ENCODE peak calls at places on chromosome 15, in four cellular contexts. C is K562, I is WTC11, G is HepG2. T is an unnamed sample.
A peak's percentile ranks its signal among the peaks of the same experiment; 100 is the strongest.

GRCh38 chr15:68616397-68616796 is 37.6 kb downstream of the CORO2B start:
- DNase-seq in G (no peak), C (no peak), I (no peak), T (no peak)

GRCh38 chr15:77440378-77440999 is 19.8 kb downstream of the HMG20A start:
- DNase-seq in I (no peak), C (no peak), G (no peak), T (no peak)

GRCh38 chr15:47570451-47570850 is 146.9 kb upstream of the SEMA6D start:
- DNase-seq in I (no peak), C (no peak), G (no peak), T (no peak)

GRCh38 chr15:71639531-71639930 is 170.8 kb upstream of the NR2E3 start:
- DNase-seq in G (no peak), I (no peak), C (no peak), T (no peak)

GRCh38 chr15:58401991-58402649 is 29.7 kb upstream of the LIPC start:
- DNase-seq in G (no peak), I (no peak), C (no peak), T (no peak)

GRCh38 chr15:82159922-82160321 is 102.6 kb downstream of the EFL1 start:
- DNase-seq in G (no peak), C (no peak), I (no peak), T (no peak)

GRCh38 chr15:36877796-36878744 is 222.3 kb downstream of the MEIS2 start:
- DNase-seq in I (no peak), C (no peak), G (no peak), T (no peak)

GRCh38 chr15:99755692-99756409 is 22.6 kb upstream of the LYSMD4 start:
- DNase-seq in I (peak; percentile 28), G (peak; percentile 74), C (peak; percentile 60), T (peak; percentile 76)

GRCh38 chr15:45863881-45864580 is 229.2 kb downstream of the SQOR start:
- DNase-seq in C (no peak), G (no peak), I (no peak), T (no peak)

GRCh38 chr15:79007066-79007465 is 62.2 kb upstream of the CTSH start:
- DNase-seq in C (peak; percentile 79), I (peak; percentile 86), G (peak; percentile 75), T (peak; percentile 47)

GRCh38 chr15:25763206-25763880 is 99.8 kb downstream of the ATP10A start:
- DNase-seq in I (no peak), G (no peak), C (no peak), T (no peak)

GRCh38 chr15:67937153-67937761 is 97.4 kb upstream of the RNU6-1 start:
- DNase-seq in I (no peak), C (peak; percentile 38), G (no peak), T (no peak)

GRCh38 chr15:66581972-66582537 is 16.3 kb upstream of the LCTL start:
- DNase-seq in C (peak; percentile 26), G (peak; percentile 62), I (no peak), T (no peak)

GRCh38 chr15:101173233-101174119 is 78.4 kb downstream of the CHSY1 start:
- DNase-seq in C (no peak), I (no peak), G (no peak), T (no peak)

DNA sequence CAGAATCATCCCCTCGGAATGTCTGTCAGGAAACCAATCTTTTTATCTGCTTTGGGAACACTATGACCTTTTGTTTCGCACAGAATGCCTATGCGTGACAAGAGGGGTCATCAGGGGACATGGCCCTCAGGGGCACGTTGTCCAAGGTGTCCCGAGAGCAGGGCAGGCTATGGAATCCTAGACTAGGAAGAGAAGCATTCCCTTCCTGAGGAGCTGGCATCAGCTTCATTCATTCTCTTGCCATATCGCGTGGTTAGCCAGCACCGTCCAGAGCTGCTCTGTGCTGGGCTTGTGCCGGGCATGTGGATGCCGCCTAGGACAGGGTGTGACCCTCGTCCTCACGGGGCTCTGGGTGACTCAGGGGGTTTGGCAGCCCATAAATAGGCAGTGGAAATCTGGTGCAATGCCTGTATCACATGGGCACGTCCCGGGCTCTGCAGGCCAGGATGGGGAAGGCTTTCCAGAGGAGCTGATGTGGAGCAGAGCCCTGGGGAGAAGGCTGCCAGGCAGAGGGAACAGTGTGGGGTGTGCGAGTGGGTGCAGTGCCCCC is 117.8 kb downstream of the TMEM266 start:
- DNase-seq in C (no peak), I (no peak), G (peak; percentile 20), T (no peak)
- TF ChIP-seq ELF4 in C (no peak), I (no peak), G (no peak), T (no peak)

GRCh38 chr15:80070840-80071239 is 11.4 kb downstream of the ZFAND6 start:
- DNase-seq in G (peak; percentile 82), I (no peak), C (no peak), T (no peak)
- TF ChIP-seq ELF4 in G (no peak), I (no peak), C (no peak), T (no peak)

GRCh38 chr15:75749820-75750219 is 37.2 kb upstream of the CSPG4 start:
- DNase-seq in G (no peak), C (no peak), I (no peak), T (no peak)
- TF ChIP-seq ELF4 in G (no peak), C (no peak), I (no peak), T (no peak)

DNA sequence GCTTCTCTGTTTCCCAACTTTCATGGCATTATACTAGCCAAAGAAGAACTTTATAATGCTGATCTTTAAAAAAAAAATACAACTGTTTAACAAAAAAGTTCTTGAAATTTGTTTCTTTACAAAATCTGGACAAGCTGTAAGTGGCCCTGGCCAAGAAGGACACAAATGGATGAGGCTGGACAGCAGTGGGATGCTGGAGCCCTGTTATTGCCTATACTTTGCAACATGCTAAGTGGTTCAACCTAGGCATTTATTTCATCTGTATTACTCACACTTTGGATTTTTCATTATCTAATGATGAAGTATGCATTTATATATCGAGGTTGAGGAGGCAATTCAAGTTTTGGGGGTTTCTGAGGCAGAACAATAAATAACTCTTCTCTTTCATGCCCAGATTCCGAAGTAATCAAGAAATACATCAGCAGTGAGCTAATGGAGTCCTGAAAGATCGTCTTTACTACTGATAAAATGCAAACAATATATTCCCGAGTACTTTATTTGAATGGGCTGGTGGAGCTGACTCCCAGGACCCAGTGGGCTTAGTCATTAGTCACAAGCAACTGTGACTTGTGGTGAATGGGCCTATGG is 177.2 kb upstream of the DPH6 start:
- DNase-seq in I (no peak), C (no peak), G (no peak), T (no peak)
- TF ChIP-seq ELF4 in I (no peak), C (no peak), G (no peak), T (no peak)

GRCh38 chr15:86336051-86336788 is 256.5 kb downstream of the AGBL1 start:
- DNase-seq in C (no peak), I (no peak), G (no peak), T (no peak)
- TF ChIP-seq ELF4 in C (no peak), I (no peak), G (no peak), T (no peak)

GRCh38 chr15:91522609-91523332 is 330.7 kb upstream of the SLCO3A1 start:
- DNase-seq in G (no peak), I (no peak), C (no peak), T (no peak)
- TF ChIP-seq ELF4 in G (no peak), I (no peak), C (no peak), T (no peak)

GRCh38 chr15:69945729-69946128 is 152.0 kb downstream of the TLE3 start:
- DNase-seq in G (no peak), I (no peak), C (no peak), T (no peak)
- TF ChIP-seq ELF4 in G (no peak), I (no peak), C (no peak), T (no peak)